ENCODE peak calls at places on chromosomes 1 and 21, in four cellular contexts. U is stomach, A is sigmoid colon, I is ovary. K is an unnamed sample.

GRCh38 chr1:38563985-38564735 is 295.4 kb downstream of the RRAGC start:
- DNase-seq in A (no peak), U (no peak), I (no peak), K (no peak)

GRCh38 chr1:228058981-228059535 is 23.4 kb upstream of the ARF1 start:
- DNase-seq in A (no peak), U (no peak), I (peak), K (no peak)

GRCh38 chr1:30514945-30515344 is 208.4 kb downstream of the MATN1 start:
- DNase-seq in U (peak), I (peak), A (no peak), K (no peak)

GRCh38 chr1:161267332-161267731 is 8.8 kb downstream of the PCP4L1 start:
- DNase-seq in U (no peak), A (no peak), I (no peak), K (no peak)

GRCh38 chr1:224662870-224663269 is 46.8 kb downstream of the CNIH3 start:
- DNase-seq in A (no peak), I (no peak), U (no peak), K (no peak)

GRCh38 chr1:156599811-156600210 is 1.5 kb downstream of the GPATCH4 start:
- DNase-seq in I (no peak), A (no peak), U (no peak), K (no peak)

GRCh38 chr1:110370827-110371226 is 20.0 kb downstream of the SLC16A4 start:
- DNase-seq in I (no peak), A (no peak), U (no peak), K (no peak)

GRCh38 chr1:54838565-54839180 is 37.5 kb upstream of the TTC22 start:
- DNase-seq in I (no peak), A (no peak), U (peak), K (no peak)

GRCh38 chr1:21334214-21335087 is 44.2 kb upstream of the ECE1 start:
- DNase-seq in A (peak), U (peak), I (peak), K (peak)

GRCh38 chr1:208433086-208433485 is 188.9 kb upstream of the PLXNA2 start:
- DNase-seq in I (no peak), A (no peak), U (no peak), K (no peak)

GRCh38 chr1:77671836-77672235 is 10.6 kb downstream of the ZZZ3 start:
- DNase-seq in I (no peak), U (no peak), A (no peak), K (no peak)

GRCh38 chr1:158506369-158506987 is 34.5 kb downstream of the OR10R2 start:
- DNase-seq in A (no peak), I (no peak), U (no peak), K (peak)

GRCh38 chr1:205536759-205537361 is 32.4 kb downstream of the CDK18 start:
- DNase-seq in U (peak), A (peak), I (no peak), K (no peak)

GRCh38 chr1:226604846-226605572 is 56.4 kb downstream of the STUM start:
- DNase-seq in A (peak), U (no peak), I (peak), K (no peak)

GRCh38 chr21:42471716-42472330 is 24.2 kb downstream of the RSPH1 start:
- DNase-seq in I (no peak), U (no peak), A (no peak), K (no peak)

GRCh38 chr1:11979453-11979817 is 809 bp upstream of the MFN2 start:
- DNase-seq in A (no peak), I (peak), U (peak), K (no peak)

GRCh38 chr1:57146100-57146499 is 180.3 kb upstream of the C8B start:
- DNase-seq in A (no peak), I (no peak), U (no peak), K (no peak)

GRCh38 chr21:41610042-41610839 is 102.3 kb upstream of the TMPRSS2 start:
- DNase-seq in I (no peak), U (peak), A (peak), K (no peak)

GRCh38 chr1:34590211-34590623 is 164.6 kb upstream of the GJB5 start:
- DNase-seq in U (no peak), A (no peak), I (no peak), K (no peak)

GRCh38 chr1:197637406-197637805 is 137.9 kb downstream of the DENND1B start:
- DNase-seq in U (no peak), A (no peak), I (no peak), K (no peak)

GRCh38 chr21:42531771-42532170 is 18.1 kb downstream of the SLC37A1 start:
- DNase-seq in A (peak), I (no peak), U (no peak), K (no peak)

GRCh38 chr1:188937965-188938551 is 1539.6 kb downstream of the BRINP3 start:
- DNase-seq in A (no peak), U (no peak), I (no peak), K (no peak)

GRCh38 chr1:100433563-100433962 is 81.3 kb downstream of the CDC14A start:
- DNase-seq in A (no peak), U (no peak), I (no peak), K (no peak)

GRCh38 chr21:36841866-36842265 is 124.6 kb downstream of the HLCS start:
- DNase-seq in U (no peak), I (no peak), A (no peak), K (no peak)

GRCh38 chr1:20847619-20848080 is 60.5 kb upstream of the HP1BP3 start:
- DNase-seq in A (no peak), I (no peak), U (no peak), K (no peak)

GRCh38 chr21:44880762-44881585 is 7.5 kb upstream of the PTTG1IP start:
- DNase-seq in A (peak), I (no peak), U (no peak), K (peak)

GRCh38 chr1:162878000-162878596 is 17.1 kb upstream of the CCDC190 start:
- DNase-seq in U (peak), A (peak), I (no peak), K (no peak)

GRCh38 chr1:52195161-52195560 is 53.3 kb downstream of the ZFYVE9 start:
- DNase-seq in I (no peak), U (no peak), A (no peak), K (no peak)

GRCh38 chr1:41742219-41742618 is 176.5 kb downstream of the HIVEP3 start:
- DNase-seq in I (no peak), U (no peak), A (no peak), K (no peak)

GRCh38 chr1:40385437-40386310 is 12.1 kb downstream of the SMAP2 start:
- DNase-seq in U (no peak), I (no peak), A (no peak), K (no peak)

GRCh38 chr21:31570824-31571425 is 88.6 kb upstream of the SOD1 start:
- DNase-seq in U (no peak), A (no peak), I (no peak), K (no peak)

GRCh38 chr21:31564439-31564838 is 95.1 kb upstream of the SOD1 start:
- DNase-seq in A (no peak), U (no peak), I (no peak), K (no peak)

GRCh38 chr21:31566611-31567010 is 92.9 kb upstream of the SOD1 start:
- DNase-seq in U (no peak), A (no peak), I (no peak), K (no peak)

GRCh38 chr21:31560479-31560878 is 99.0 kb upstream of the SOD1 start:
- DNase-seq in U (no peak), I (no peak), A (no peak), K (no peak)

DNA sequence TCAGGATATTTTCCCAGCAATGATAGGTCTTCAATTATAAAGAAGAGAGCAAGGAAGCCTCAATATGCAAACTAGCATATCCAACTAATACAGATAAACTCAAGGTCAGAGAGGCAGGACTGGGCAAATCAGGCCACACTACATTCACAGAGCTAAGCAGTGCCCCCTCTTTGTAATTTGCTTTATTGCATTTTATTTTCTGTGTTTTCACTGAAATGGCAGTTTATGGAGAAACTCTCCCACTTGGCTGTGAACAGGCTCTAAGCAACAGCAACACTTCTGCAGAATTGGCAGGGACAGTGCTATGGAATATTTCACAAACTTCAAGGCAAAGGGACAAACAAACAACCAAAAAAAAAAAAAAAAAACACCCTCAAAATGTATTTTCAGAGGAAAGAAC is 93.4 kb upstream of the SOD1 start:
- DNase-seq in U (no peak), I (no peak), A (no peak), K (no peak)
- TF ChIP-seq CTCF in U (no peak), I (no peak), A (no peak), K (no peak)

GRCh38 chr21:34612056-34612455 is 2.9 kb downstream of the RCAN1 start:
- DNase-seq in I (no peak), U (no peak), A (no peak), K (no peak)

GRCh38 chr21:34612557-34612956 is 2.4 kb downstream of the RCAN1 start:
- DNase-seq in U (no peak), I (no peak), A (no peak), K (no peak)

GRCh38 chr21:34609244-34609950 is 5.5 kb downstream of the RCAN1 start:
- DNase-seq in U (no peak), I (no peak), A (no peak), K (no peak)

GRCh38 chr21:34609951-34610549 is 4.9 kb downstream of the RCAN1 start:
- DNase-seq in U (no peak), I (no peak), A (no peak), K (no peak)

DNA sequence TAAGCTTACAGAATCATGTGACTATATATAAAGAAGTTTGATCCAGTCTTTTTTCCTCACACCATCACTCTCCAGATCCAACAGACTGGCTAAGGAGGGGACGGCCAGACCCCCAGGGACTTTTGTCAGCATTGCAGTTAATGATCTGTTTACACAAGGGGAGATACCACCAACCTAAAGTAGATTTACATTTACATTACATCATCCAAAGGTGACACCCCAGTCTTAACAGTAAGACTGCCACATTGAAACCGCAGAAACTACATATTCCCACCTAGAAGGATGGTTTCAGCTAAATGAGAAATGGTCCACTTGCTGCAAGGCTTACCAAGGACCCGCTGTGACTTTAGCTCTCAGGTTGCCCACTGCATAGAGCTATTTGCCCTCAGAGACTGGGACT is 3.4 kb downstream of the RCAN1 start:
- DNase-seq in A (no peak), I (no peak), U (no peak), K (no peak)
- TF ChIP-seq EP300 in A (no peak), I (no peak), U (no peak), K (no peak)

DNA sequence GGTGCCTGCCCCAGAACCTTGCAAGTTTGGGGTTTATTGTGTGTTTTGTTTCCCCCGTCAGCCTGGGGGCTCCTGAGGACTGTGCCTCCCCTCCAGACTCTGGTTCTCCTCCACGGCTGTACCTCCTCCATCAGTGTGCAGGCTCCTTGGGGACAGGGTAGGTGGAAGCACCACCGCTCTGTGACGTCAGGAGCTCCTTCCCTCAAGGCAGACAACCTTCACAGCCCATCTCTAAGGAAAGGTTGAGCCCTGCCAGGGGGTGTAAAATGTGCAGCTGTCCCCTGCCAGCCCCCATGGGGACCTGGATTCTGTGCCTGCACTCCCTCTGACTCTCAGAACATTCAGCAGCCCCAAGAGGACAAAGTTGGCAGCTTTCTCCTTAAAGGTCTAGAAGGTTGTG is 465 bp upstream of the HSPB7 start:
- DNase-seq in I (no peak), U (no peak), A (no peak), K (no peak)
- H3K4me3 ChIP-seq in I (no peak), U (peak), A (peak), K (peak)

GRCh38 chr1:233427907-233428306 is 100.4 kb downstream of the MAP3K21 start:
- DNase-seq in U (no peak), A (no peak), I (no peak), K (no peak)

GRCh38 chr1:233421293-233421692 is 93.8 kb downstream of the MAP3K21 start:
- DNase-seq in U (no peak), A (no peak), I (no peak), K (no peak)

DNA sequence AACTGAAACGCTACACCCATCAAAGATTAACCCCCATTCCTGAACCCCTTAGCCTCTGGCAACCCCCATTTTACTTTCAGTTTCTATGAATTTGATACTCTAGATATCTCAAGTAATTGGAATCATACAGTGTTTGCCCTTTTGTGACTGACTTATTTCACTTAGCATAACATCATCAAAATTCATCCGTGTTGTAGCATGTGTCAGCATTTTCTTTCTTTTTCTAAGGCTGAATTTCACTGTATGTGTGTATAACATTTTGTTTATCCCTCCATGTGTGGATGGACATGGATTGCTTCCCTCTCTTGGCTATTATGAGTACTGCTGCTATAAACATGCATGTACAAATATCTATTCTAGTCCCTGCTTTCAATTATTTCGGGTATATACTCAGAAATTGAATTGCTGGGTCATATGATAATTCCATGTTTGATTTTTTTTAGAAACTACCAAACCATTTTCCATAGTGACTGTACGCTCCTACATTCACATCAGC is 97.3 kb downstream of the MAP3K21 start:
- DNase-seq in I (no peak), U (no peak), A (no peak), K (no peak)
- TF ChIP-seq CTCF in I (no peak), U (no peak), A (no peak), K (no peak)

GRCh38 chr1:33268457-33268856 is 12.2 kb downstream of the ZNF362 start:
- DNase-seq in I (no peak), U (no peak), A (no peak), K (no peak)

GRCh38 chr1:33265780-33266605 is 9.7 kb downstream of the ZNF362 start:
- DNase-seq in U (no peak), I (no peak), A (no peak), K (no peak)

GRCh38 chr1:33268927-33269610 is 12.8 kb downstream of the ZNF362 start:
- DNase-seq in I (no peak), A (no peak), U (no peak), K (no peak)

GRCh38 chr1:33266766-33267165 is 10.5 kb downstream of the ZNF362 start:
- DNase-seq in A (no peak), I (no peak), U (no peak), K (no peak)

DNA sequence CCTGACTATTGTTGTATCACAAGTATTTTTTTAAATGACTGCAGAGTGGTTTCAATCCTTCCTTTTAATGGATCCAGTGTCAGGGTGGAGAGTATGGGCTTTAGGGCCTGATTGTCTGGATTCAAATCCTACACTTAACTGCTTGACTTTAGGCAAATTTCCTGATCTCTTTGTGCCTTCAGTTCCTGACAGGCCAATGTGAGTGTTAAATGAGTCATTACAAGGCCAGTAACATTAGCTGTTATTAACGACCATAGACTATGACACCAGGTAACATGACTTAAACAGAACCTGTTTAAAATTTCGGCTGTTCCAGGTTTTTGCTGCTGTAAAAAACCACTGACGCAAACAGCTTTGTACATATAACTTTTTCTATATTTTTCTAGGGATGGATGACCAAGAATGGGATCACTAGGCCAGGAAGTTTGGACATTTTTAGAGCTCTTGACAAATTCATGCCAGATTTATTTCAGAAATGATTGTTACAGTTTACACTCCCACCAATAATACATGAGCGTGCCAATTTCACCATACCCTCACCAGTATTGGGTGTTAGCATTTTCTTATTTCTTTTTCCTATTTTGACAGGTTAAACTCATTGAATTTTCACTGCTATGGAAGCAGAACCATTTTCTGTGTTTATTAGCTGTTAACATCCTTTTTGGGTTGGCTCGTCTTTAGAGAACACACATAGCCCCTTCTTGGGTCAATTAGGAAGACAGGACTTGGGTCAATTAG is 11.3 kb downstream of the ZNF362 start:
- DNase-seq in A (no peak), I (no peak), U (no peak), K (no peak)
- TF ChIP-seq EP300 in A (no peak), I (no peak), U (no peak), K (no peak)

GRCh38 chr1:45326627-45327591 is at the start of gene HPDL:
- DNase-seq in U (peak), I (peak), A (peak), K (no peak)
- H3K4me3 ChIP-seq in U (peak), I (peak), A (peak), K (peak)

DNA sequence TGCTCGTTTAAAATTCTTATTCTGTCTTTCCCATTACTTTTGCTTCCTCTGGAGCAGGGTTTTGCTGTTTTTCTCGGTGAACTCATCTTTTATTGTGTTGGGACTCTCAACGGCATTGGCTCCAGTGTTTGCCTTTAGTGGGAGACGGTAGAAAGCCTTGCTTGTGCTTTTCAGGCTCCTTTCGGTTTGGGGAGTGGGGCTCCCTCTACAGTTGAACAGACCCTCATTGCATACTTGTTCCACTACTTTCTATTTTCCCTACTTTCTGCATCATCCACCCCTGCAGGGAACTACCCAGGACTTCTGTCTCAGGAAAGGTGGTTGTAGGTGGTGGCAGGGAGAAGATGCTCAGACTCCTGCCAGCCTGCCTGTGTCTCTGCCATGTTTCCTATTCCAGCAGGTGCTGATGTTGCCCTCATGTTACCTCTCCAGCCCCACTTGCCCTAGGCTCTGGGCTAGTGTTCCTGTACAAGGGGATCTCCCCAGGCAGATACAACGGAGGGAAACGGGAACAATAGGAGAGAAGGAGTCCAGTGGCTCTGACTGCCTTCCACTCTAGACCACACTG is 68.5 kb upstream of the ZBTB18 start:
- DNase-seq in U (no peak), I (no peak), A (no peak), K (no peak)
- TF ChIP-seq CTCF in U (no peak), I (no peak), A (no peak), K (no peak)

GRCh38 chr1:147807405-147807804 is 47.0 kb upstream of the GJA5 start:
- DNase-seq in U (no peak), I (no peak), A (no peak), K (no peak)

GRCh38 chr1:147804942-147805723 is 44.7 kb upstream of the GJA5 start:
- DNase-seq in A (no peak), I (no peak), U (no peak), K (no peak)

GRCh38 chr1:147809236-147809635 is 48.8 kb upstream of the GJA5 start:
- DNase-seq in I (no peak), U (no peak), A (no peak), K (no peak)

GRCh38 chr1:147811273-147811672 is 50.9 kb upstream of the GJA5 start:
- DNase-seq in A (no peak), I (no peak), U (no peak), K (no peak)

DNA sequence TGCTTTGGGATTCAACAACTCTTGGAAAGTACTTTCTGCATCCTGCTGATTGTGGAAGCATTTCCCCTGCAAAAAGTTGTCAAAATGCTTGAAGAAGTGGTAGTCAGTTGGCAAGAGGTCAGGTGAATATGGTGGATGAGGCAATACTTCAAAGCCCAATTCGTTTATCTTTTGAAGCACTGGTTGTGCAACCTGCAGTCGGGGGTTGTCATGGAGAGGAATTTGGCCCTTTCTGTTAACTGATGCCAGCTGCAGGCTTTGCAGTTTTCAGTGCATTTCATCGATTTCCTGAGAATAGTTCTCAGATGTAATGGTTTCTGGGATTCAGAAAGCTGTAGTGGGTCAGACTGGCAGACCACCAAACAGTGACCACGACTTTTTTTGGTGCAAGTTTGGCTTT is 47.6 kb upstream of the GJA5 start:
- DNase-seq in A (no peak), I (no peak), U (no peak), K (no peak)
- TF ChIP-seq EP300 in A (no peak), I (no peak), U (no peak), K (no peak)

GRCh38 chr1:2070800-2071530 is 20.8 kb downstream of the PRKCZ start:
- DNase-seq in U (no peak), I (no peak), A (no peak), K (no peak)
- H3K4me3 ChIP-seq in U (no peak), I (no peak), A (no peak), K (no peak)

K was measured in tibial nerve.